ENCODE peak calls at places on chromosomes 13 and 19, in nine cellular contexts. One of them, this sample, is unnamed.

GRCh38 chr19:30799854-30800755 is 427.9 kb downstream of the ZNF536 start:
- DNase-seq in lower leg skin: peak
- DNase-seq in heart right ventricle: peak
- DNase-seq in choroid plexus epithelial cell: no peak
- DNase-seq in AG04449: no peak
- DNase-seq in astrocyte of the cerebellum: no peak
- DNase-seq in fibroblast of mammary gland: no peak
- DNase-seq in heart left ventricle: peak
- DNase-seq in tibial artery: peak
- DNase-seq in this sample: no peak

GRCh38 chr13:59835569-59835968 is 328.2 kb downstream of the DIAPH3 start:
- DNase-seq in lower leg skin: no peak
- DNase-seq in heart right ventricle: no peak
- DNase-seq in choroid plexus epithelial cell: no peak
- DNase-seq in AG04449: no peak
- DNase-seq in astrocyte of the cerebellum: no peak
- DNase-seq in fibroblast of mammary gland: no peak
- DNase-seq in heart left ventricle: no peak
- DNase-seq in tibial artery: no peak
- DNase-seq in this sample: no peak

GRCh38 chr13:110442946-110443632 is 118.4 kb downstream of the RAB20 start:
- DNase-seq in lower leg skin: peak
- DNase-seq in heart right ventricle: no peak
- DNase-seq in choroid plexus epithelial cell: peak
- DNase-seq in AG04449: no peak
- DNase-seq in astrocyte of the cerebellum: no peak
- DNase-seq in fibroblast of mammary gland: peak
- DNase-seq in heart left ventricle: no peak
- DNase-seq in tibial artery: no peak
- DNase-seq in this sample: peak

GRCh38 chr13:110338441-110339101 is 31.5 kb downstream of the COL4A2 start:
- DNase-seq in lower leg skin: peak
- DNase-seq in heart right ventricle: peak
- DNase-seq in choroid plexus epithelial cell: peak
- DNase-seq in AG04449: peak
- DNase-seq in astrocyte of the cerebellum: peak
- DNase-seq in fibroblast of mammary gland: peak
- DNase-seq in heart left ventricle: peak
- DNase-seq in tibial artery: peak
- DNase-seq in this sample: no peak

GRCh38 chr13:32214073-32214472 is 101.1 kb downstream of the ZAR1L start:
- DNase-seq in lower leg skin: no peak
- DNase-seq in heart right ventricle: no peak
- DNase-seq in choroid plexus epithelial cell: no peak
- DNase-seq in AG04449: no peak
- DNase-seq in astrocyte of the cerebellum: no peak
- DNase-seq in fibroblast of mammary gland: no peak
- DNase-seq in heart left ventricle: no peak
- DNase-seq in tibial artery: no peak
- DNase-seq in this sample: no peak

GRCh38 chr13:50678464-50679162 is 164.9 kb downstream of the DLEU7 start:
- DNase-seq in lower leg skin: no peak
- DNase-seq in heart right ventricle: no peak
- DNase-seq in choroid plexus epithelial cell: peak
- DNase-seq in AG04449: peak
- DNase-seq in astrocyte of the cerebellum: peak
- DNase-seq in fibroblast of mammary gland: peak
- DNase-seq in heart left ventricle: no peak
- DNase-seq in tibial artery: no peak
- DNase-seq in this sample: peak

GRCh38 chr19:38932425-38933179 is 1.9 kb downstream of the MRPS12 start:
- DNase-seq in lower leg skin: no peak
- DNase-seq in heart right ventricle: no peak
- DNase-seq in choroid plexus epithelial cell: peak
- DNase-seq in AG04449: no peak
- DNase-seq in astrocyte of the cerebellum: no peak
- DNase-seq in fibroblast of mammary gland: peak
- DNase-seq in heart left ventricle: no peak
- DNase-seq in tibial artery: no peak
- DNase-seq in this sample: peak

GRCh38 chr13:49649244-49649962 is 21.1 kb downstream of the ARL11 start:
- DNase-seq in lower leg skin: no peak
- DNase-seq in heart right ventricle: no peak
- DNase-seq in choroid plexus epithelial cell: peak
- DNase-seq in AG04449: no peak
- DNase-seq in astrocyte of the cerebellum: no peak
- DNase-seq in fibroblast of mammary gland: peak
- DNase-seq in heart left ventricle: no peak
- DNase-seq in tibial artery: no peak
- DNase-seq in this sample: peak

GRCh38 chr13:49400755-49401659 is 42.9 kb downstream of the CAB39L start:
- DNase-seq in lower leg skin: no peak
- DNase-seq in heart right ventricle: no peak
- DNase-seq in choroid plexus epithelial cell: peak
- DNase-seq in AG04449: peak
- DNase-seq in astrocyte of the cerebellum: no peak
- DNase-seq in fibroblast of mammary gland: peak
- DNase-seq in heart left ventricle: no peak
- DNase-seq in tibial artery: peak
- DNase-seq in this sample: peak

GRCh38 chr19:40445945-40446784 is 2.0 kb upstream of the SERTAD3 start:
- DNase-seq in lower leg skin: no peak
- DNase-seq in heart right ventricle: no peak
- DNase-seq in choroid plexus epithelial cell: peak
- DNase-seq in AG04449: no peak
- DNase-seq in astrocyte of the cerebellum: no peak
- DNase-seq in fibroblast of mammary gland: peak
- DNase-seq in heart left ventricle: no peak
- DNase-seq in tibial artery: no peak
- DNase-seq in this sample: peak

GRCh38 chr13:87058786-87059329 is 612.3 kb upstream of the SLITRK5 start:
- DNase-seq in lower leg skin: no peak
- DNase-seq in heart right ventricle: no peak
- DNase-seq in choroid plexus epithelial cell: no peak
- DNase-seq in AG04449: no peak
- DNase-seq in astrocyte of the cerebellum: no peak
- DNase-seq in fibroblast of mammary gland: no peak
- DNase-seq in heart left ventricle: no peak
- DNase-seq in tibial artery: no peak
- DNase-seq in this sample: no peak

GRCh38 chr13:72229067-72229466 is 362.1 kb upstream of the DACH1 start:
- DNase-seq in lower leg skin: no peak
- DNase-seq in heart right ventricle: no peak
- DNase-seq in choroid plexus epithelial cell: no peak
- DNase-seq in AG04449: no peak
- DNase-seq in astrocyte of the cerebellum: no peak
- DNase-seq in fibroblast of mammary gland: no peak
- DNase-seq in heart left ventricle: no peak
- DNase-seq in tibial artery: no peak
- DNase-seq in this sample: no peak

GRCh38 chr19:36032251-36033104 is at the start of gene CLIP3:
- DNase-seq in lower leg skin: peak
- DNase-seq in heart right ventricle: peak
- DNase-seq in choroid plexus epithelial cell: peak
- DNase-seq in AG04449: no peak
- DNase-seq in astrocyte of the cerebellum: peak
- DNase-seq in fibroblast of mammary gland: peak
- DNase-seq in heart left ventricle: peak
- DNase-seq in tibial artery: peak
- DNase-seq in this sample: no peak

GRCh38 chr13:113742000-113742441 is 17.0 kb upstream of the TMEM255B start:
- DNase-seq in lower leg skin: no peak
- DNase-seq in heart right ventricle: no peak
- DNase-seq in choroid plexus epithelial cell: peak
- DNase-seq in AG04449: no peak
- DNase-seq in astrocyte of the cerebellum: no peak
- DNase-seq in fibroblast of mammary gland: peak
- DNase-seq in heart left ventricle: no peak
- DNase-seq in tibial artery: peak
- DNase-seq in this sample: peak

GRCh38 chr13:109154146-109154545 is 524.7 kb downstream of the MYO16 start:
- DNase-seq in lower leg skin: no peak
- DNase-seq in heart right ventricle: no peak
- DNase-seq in choroid plexus epithelial cell: no peak
- DNase-seq in AG04449: no peak
- DNase-seq in astrocyte of the cerebellum: no peak
- DNase-seq in fibroblast of mammary gland: peak
- DNase-seq in heart left ventricle: no peak
- DNase-seq in tibial artery: no peak
- DNase-seq in this sample: peak

DNA sequence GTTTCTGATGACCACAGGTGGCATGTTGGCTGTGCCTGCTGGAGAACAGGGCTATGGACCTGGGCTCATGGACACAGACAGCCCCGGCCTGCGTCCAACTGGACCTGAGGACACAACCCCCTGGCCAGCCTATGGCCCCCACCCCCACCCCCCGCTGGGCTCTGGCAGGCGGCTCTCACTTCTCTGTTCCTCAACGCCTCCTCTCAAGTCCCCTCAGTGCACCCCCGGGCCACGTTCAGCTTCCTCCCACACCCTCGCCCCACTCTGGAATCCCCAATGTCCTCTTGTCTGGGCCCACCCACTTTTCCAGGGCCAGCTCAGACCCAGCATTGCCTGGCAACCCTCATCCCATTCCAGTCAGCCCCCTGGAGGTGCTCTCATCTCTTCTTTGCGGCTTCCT is 130.2 kb upstream of the SPACA7 start:
- DNase-seq in lower leg skin: peak
- DNase-seq in heart right ventricle: no peak
- DNase-seq in choroid plexus epithelial cell: no peak
- DNase-seq in AG04449: no peak
- DNase-seq in astrocyte of the cerebellum: no peak
- DNase-seq in fibroblast of mammary gland: no peak
- DNase-seq in heart left ventricle: no peak
- DNase-seq in tibial artery: no peak
- DNase-seq in this sample: no peak
- H3K4me3 ChIP-seq in lower leg skin: no peak
- H3K4me3 ChIP-seq in heart right ventricle: no peak
- H3K4me3 ChIP-seq in choroid plexus epithelial cell: no peak
- H3K4me3 ChIP-seq in AG04449: no peak
- H3K4me3 ChIP-seq in astrocyte of the cerebellum: no peak
- H3K4me3 ChIP-seq in fibroblast of mammary gland: no peak
- H3K4me3 ChIP-seq in heart left ventricle: no peak
- H3K4me3 ChIP-seq in tibial artery: no peak
- H3K4me3 ChIP-seq in this sample: no peak

GRCh38 chr19:17854061-17854460 is 5.6 kb upstream of the RPL18A start:
- DNase-seq in lower leg skin: no peak
- DNase-seq in heart right ventricle: no peak
- DNase-seq in choroid plexus epithelial cell: no peak
- DNase-seq in AG04449: no peak
- DNase-seq in astrocyte of the cerebellum: no peak
- DNase-seq in fibroblast of mammary gland: no peak
- DNase-seq in heart left ventricle: no peak
- DNase-seq in tibial artery: no peak
- DNase-seq in this sample: no peak
- TF ChIP-seq CTCF in lower leg skin: no peak
- TF ChIP-seq CTCF in heart right ventricle: no peak
- TF ChIP-seq CTCF in choroid plexus epithelial cell: no peak
- TF ChIP-seq CTCF in AG04449: no peak
- TF ChIP-seq CTCF in astrocyte of the cerebellum: no peak
- TF ChIP-seq CTCF in fibroblast of mammary gland: no peak
- TF ChIP-seq CTCF in heart left ventricle: no peak
- TF ChIP-seq CTCF in tibial artery: no peak
- TF ChIP-seq CTCF in this sample: no peak

GRCh38 chr13:75547917-75548316 is 1.7 kb upstream of the UCHL3 start:
- DNase-seq in lower leg skin: no peak
- DNase-seq in heart right ventricle: no peak
- DNase-seq in choroid plexus epithelial cell: no peak
- DNase-seq in AG04449: no peak
- DNase-seq in astrocyte of the cerebellum: no peak
- DNase-seq in fibroblast of mammary gland: no peak
- DNase-seq in heart left ventricle: no peak
- DNase-seq in tibial artery: no peak
- DNase-seq in this sample: peak

GRCh38 chr13:75550159-75550567 is 572 bp downstream of the UCHL3 start:
- DNase-seq in lower leg skin: no peak
- DNase-seq in heart right ventricle: no peak
- DNase-seq in choroid plexus epithelial cell: peak
- DNase-seq in AG04449: no peak
- DNase-seq in astrocyte of the cerebellum: peak
- DNase-seq in fibroblast of mammary gland: peak
- DNase-seq in heart left ventricle: peak
- DNase-seq in tibial artery: no peak
- DNase-seq in this sample: peak

GRCh38 chr13:75544681-75545333 is 4.8 kb upstream of the UCHL3 start:
- DNase-seq in lower leg skin: no peak
- DNase-seq in heart right ventricle: no peak
- DNase-seq in choroid plexus epithelial cell: peak
- DNase-seq in AG04449: peak
- DNase-seq in astrocyte of the cerebellum: no peak
- DNase-seq in fibroblast of mammary gland: peak
- DNase-seq in heart left ventricle: no peak
- DNase-seq in tibial artery: no peak
- DNase-seq in this sample: peak

GRCh38 chr13:75554981-75555380 is 5.4 kb downstream of the UCHL3 start:
- DNase-seq in lower leg skin: no peak
- DNase-seq in heart right ventricle: no peak
- DNase-seq in choroid plexus epithelial cell: no peak
- DNase-seq in AG04449: no peak
- DNase-seq in astrocyte of the cerebellum: no peak
- DNase-seq in fibroblast of mammary gland: peak
- DNase-seq in heart left ventricle: no peak
- DNase-seq in tibial artery: no peak
- DNase-seq in this sample: peak

GRCh38 chr13:75549262-75550158 is at the start of gene UCHL3:
- DNase-seq in lower leg skin: peak
- DNase-seq in heart right ventricle: peak
- DNase-seq in choroid plexus epithelial cell: peak
- DNase-seq in AG04449: peak
- DNase-seq in astrocyte of the cerebellum: peak
- DNase-seq in fibroblast of mammary gland: peak
- DNase-seq in heart left ventricle: peak
- DNase-seq in tibial artery: peak
- DNase-seq in this sample: peak
- H3K4me3 ChIP-seq in lower leg skin: peak
- H3K4me3 ChIP-seq in heart right ventricle: peak
- H3K4me3 ChIP-seq in choroid plexus epithelial cell: peak
- H3K4me3 ChIP-seq in AG04449: peak
- H3K4me3 ChIP-seq in astrocyte of the cerebellum: peak
- H3K4me3 ChIP-seq in fibroblast of mammary gland: peak
- H3K4me3 ChIP-seq in heart left ventricle: peak
- H3K4me3 ChIP-seq in tibial artery: peak
- H3K4me3 ChIP-seq in this sample: peak

GRCh38 chr19:16025108-16026101 is 50.9 kb upstream of the TPM4 start:
- DNase-seq in lower leg skin: no peak
- DNase-seq in heart right ventricle: no peak
- DNase-seq in choroid plexus epithelial cell: peak
- DNase-seq in AG04449: peak
- DNase-seq in astrocyte of the cerebellum: no peak
- DNase-seq in fibroblast of mammary gland: peak
- DNase-seq in heart left ventricle: no peak
- DNase-seq in tibial artery: no peak
- DNase-seq in this sample: peak
- TF ChIP-seq CTCF in lower leg skin: no peak
- TF ChIP-seq CTCF in heart right ventricle: peak
- TF ChIP-seq CTCF in choroid plexus epithelial cell: peak
- TF ChIP-seq CTCF in AG04449: peak
- TF ChIP-seq CTCF in astrocyte of the cerebellum: peak
- TF ChIP-seq CTCF in fibroblast of mammary gland: peak
- TF ChIP-seq CTCF in heart left ventricle: peak
- TF ChIP-seq CTCF in tibial artery: peak
- TF ChIP-seq CTCF in this sample: peak

This sample was measured in epithelial cell of esophagus.